ENCODE peak calls at places on chromosomes 4 and X, in seven cellular contexts. One of them, this sample, is unnamed.
A peak's percentile ranks its signal among the peaks of the same experiment; 100 is the strongest.

GRCh38 chr4:123986268-123986798 is 589.7 kb downstream of the SPRY1 start:
- DNase-seq in WERI-Rb-1: no peak
- DNase-seq in Peyer's patch: peak; percentile 59
- DNase-seq in tibial artery: peak; percentile 63
- DNase-seq in colonic mucosa: peak; percentile 25
- DNase-seq in IMR-90: peak; percentile 92
- DNase-seq in brain microvascular endothelial cell: peak; percentile 93
- DNase-seq in this sample: peak; percentile 76

GRCh38 chr4:87100093-87100634 is 120.3 kb downstream of the KLHL8 start:
- DNase-seq in WERI-Rb-1: no peak
- DNase-seq in Peyer's patch: no peak
- DNase-seq in tibial artery: no peak
- DNase-seq in colonic mucosa: peak; percentile 43
- DNase-seq in IMR-90: no peak
- DNase-seq in brain microvascular endothelial cell: no peak
- DNase-seq in this sample: no peak

GRCh38 chr4:8419222-8420041 is 21.1 kb downstream of the ACOX3 start:
- DNase-seq in WERI-Rb-1: no peak
- DNase-seq in Peyer's patch: no peak
- DNase-seq in tibial artery: no peak
- DNase-seq in colonic mucosa: no peak
- DNase-seq in IMR-90: peak; percentile 57
- DNase-seq in brain microvascular endothelial cell: no peak
- DNase-seq in this sample: peak; percentile 17

GRCh38 chrX:77014655-77015377 is 432.4 kb upstream of the FGF16 start:
- DNase-seq in WERI-Rb-1: no peak
- DNase-seq in Peyer's patch: no peak
- DNase-seq in tibial artery: no peak
- DNase-seq in colonic mucosa: no peak
- DNase-seq in IMR-90: no peak
- DNase-seq in brain microvascular endothelial cell: no peak
- DNase-seq in this sample: no peak

GRCh38 chr4:72629540-72629939 is 60.5 kb upstream of the ADAMTS3 start:
- DNase-seq in WERI-Rb-1: no peak
- DNase-seq in Peyer's patch: no peak
- DNase-seq in tibial artery: no peak
- DNase-seq in colonic mucosa: no peak
- DNase-seq in IMR-90: no peak
- DNase-seq in brain microvascular endothelial cell: no peak
- DNase-seq in this sample: no peak

GRCh38 chr4:10109995-10110670 is 6.5 kb downstream of the WDR1 start:
- DNase-seq in WERI-Rb-1: no peak
- DNase-seq in Peyer's patch: no peak
- DNase-seq in tibial artery: no peak
- DNase-seq in colonic mucosa: no peak
- DNase-seq in IMR-90: no peak
- DNase-seq in brain microvascular endothelial cell: no peak
- DNase-seq in this sample: no peak

GRCh38 chr4:38905657-38906398 is 38.2 kb downstream of the FAM114A1 start:
- DNase-seq in WERI-Rb-1: no peak
- DNase-seq in Peyer's patch: no peak
- DNase-seq in tibial artery: no peak
- DNase-seq in colonic mucosa: no peak
- DNase-seq in IMR-90: no peak
- DNase-seq in brain microvascular endothelial cell: no peak
- DNase-seq in this sample: no peak

GRCh38 chr4:57039345-57039744 is 60.6 kb downstream of the POLR2B start:
- DNase-seq in WERI-Rb-1: no peak
- DNase-seq in Peyer's patch: no peak
- DNase-seq in tibial artery: no peak
- DNase-seq in colonic mucosa: no peak
- DNase-seq in IMR-90: no peak
- DNase-seq in brain microvascular endothelial cell: no peak
- DNase-seq in this sample: no peak

GRCh38 chr4:109298279-109299010 is 4.0 kb downstream of the COL25A1 start:
- DNase-seq in WERI-Rb-1: peak; percentile 68
- DNase-seq in Peyer's patch: no peak
- DNase-seq in tibial artery: no peak
- DNase-seq in colonic mucosa: no peak
- DNase-seq in IMR-90: no peak
- DNase-seq in brain microvascular endothelial cell: peak; percentile 11
- DNase-seq in this sample: peak; percentile 37

GRCh38 chrX:54921427-54922021 is 900 bp downstream of the TRO start:
- DNase-seq in WERI-Rb-1: peak; percentile 64
- DNase-seq in Peyer's patch: peak; percentile 65
- DNase-seq in tibial artery: peak; percentile 48
- DNase-seq in colonic mucosa: peak; percentile 47
- DNase-seq in IMR-90: peak; percentile 72
- DNase-seq in brain microvascular endothelial cell: peak; percentile 50
- DNase-seq in this sample: peak; percentile 15

GRCh38 chr4:164193676-164194075 is 560.3 kb upstream of the SMIM31 start:
- DNase-seq in WERI-Rb-1: no peak
- DNase-seq in Peyer's patch: no peak
- DNase-seq in tibial artery: no peak
- DNase-seq in colonic mucosa: no peak
- DNase-seq in IMR-90: no peak
- DNase-seq in brain microvascular endothelial cell: no peak
- DNase-seq in this sample: no peak

GRCh38 chr4:161581262-161581661 is 582.5 kb downstream of the FSTL5 start:
- DNase-seq in WERI-Rb-1: no peak
- DNase-seq in Peyer's patch: no peak
- DNase-seq in tibial artery: no peak
- DNase-seq in colonic mucosa: no peak
- DNase-seq in IMR-90: no peak
- DNase-seq in brain microvascular endothelial cell: no peak
- DNase-seq in this sample: peak; percentile 23

GRCh38 chrX:141341341-141341740 is 99.0 kb upstream of the SPANXC start:
- DNase-seq in WERI-Rb-1: no peak
- DNase-seq in Peyer's patch: no peak
- DNase-seq in tibial artery: no peak
- DNase-seq in colonic mucosa: no peak
- DNase-seq in IMR-90: peak; percentile 83
- DNase-seq in brain microvascular endothelial cell: peak; percentile 29
- DNase-seq in this sample: peak; percentile 12

GRCh38 chr4:15649914-15650545 is 5.1 kb downstream of the FBXL5 start:
- DNase-seq in WERI-Rb-1: peak; percentile 64
- DNase-seq in Peyer's patch: peak; percentile 72
- DNase-seq in tibial artery: peak; percentile 43
- DNase-seq in colonic mucosa: peak; percentile 52
- DNase-seq in IMR-90: peak; percentile 63
- DNase-seq in brain microvascular endothelial cell: peak; percentile 52
- DNase-seq in this sample: peak; percentile 29

GRCh38 chr4:43471950-43472349 is 579.4 kb downstream of the GRXCR1 start:
- DNase-seq in WERI-Rb-1: no peak
- DNase-seq in Peyer's patch: no peak
- DNase-seq in tibial artery: no peak
- DNase-seq in colonic mucosa: no peak
- DNase-seq in IMR-90: no peak
- DNase-seq in brain microvascular endothelial cell: no peak
- DNase-seq in this sample: no peak

GRCh38 chr4:49032440-49033161 is 46.5 kb downstream of the CWH43 start:
- DNase-seq in WERI-Rb-1: peak; percentile 34
- DNase-seq in Peyer's patch: no peak
- DNase-seq in tibial artery: no peak
- DNase-seq in colonic mucosa: peak; percentile 21
- DNase-seq in IMR-90: peak; percentile 6
- DNase-seq in brain microvascular endothelial cell: peak; percentile 11
- DNase-seq in this sample: peak; percentile 7

GRCh38 chr4:5043579-5043978 is 7.7 kb upstream of the STK32B start:
- DNase-seq in WERI-Rb-1: no peak
- DNase-seq in Peyer's patch: no peak
- DNase-seq in tibial artery: no peak
- DNase-seq in colonic mucosa: no peak
- DNase-seq in IMR-90: no peak
- DNase-seq in brain microvascular endothelial cell: no peak
- DNase-seq in this sample: no peak

GRCh38 chr4:84673475-84674230 is 90.7 kb downstream of the CDS1 start:
- DNase-seq in WERI-Rb-1: no peak
- DNase-seq in Peyer's patch: no peak
- DNase-seq in tibial artery: no peak
- DNase-seq in colonic mucosa: no peak
- DNase-seq in IMR-90: peak; percentile 92
- DNase-seq in brain microvascular endothelial cell: peak; percentile 75
- DNase-seq in this sample: peak; percentile 91

GRCh38 chr4:18942874-18943273 is 921.3 kb upstream of the LCORL start:
- DNase-seq in WERI-Rb-1: no peak
- DNase-seq in Peyer's patch: no peak
- DNase-seq in tibial artery: no peak
- DNase-seq in colonic mucosa: no peak
- DNase-seq in IMR-90: no peak
- DNase-seq in brain microvascular endothelial cell: no peak
- DNase-seq in this sample: no peak

GRCh38 chrX:73267979-73268378 is 53.3 kb upstream of the NAP1L2 start:
- DNase-seq in WERI-Rb-1: no peak
- DNase-seq in Peyer's patch: no peak
- DNase-seq in tibial artery: no peak
- DNase-seq in colonic mucosa: no peak
- DNase-seq in IMR-90: no peak
- DNase-seq in brain microvascular endothelial cell: no peak
- DNase-seq in this sample: no peak

GRCh38 chr4:1028574-1029220 is 17.3 kb downstream of the FGFRL1 start:
- DNase-seq in WERI-Rb-1: no peak
- DNase-seq in Peyer's patch: no peak
- DNase-seq in tibial artery: no peak
- DNase-seq in colonic mucosa: no peak
- DNase-seq in IMR-90: no peak
- DNase-seq in brain microvascular endothelial cell: no peak
- DNase-seq in this sample: no peak
- H3K4me3 ChIP-seq in WERI-Rb-1: no peak overlapping the region
- H3K4me3 ChIP-seq in Peyer's patch: no peak overlapping the region
- H3K4me3 ChIP-seq in tibial artery: no peak overlapping the region
- H3K4me3 ChIP-seq in colonic mucosa: no peak overlapping the region
- H3K4me3 ChIP-seq in IMR-90: no peak overlapping the region
- H3K4me3 ChIP-seq in brain microvascular endothelial cell: no peak overlapping the region
- H3K4me3 ChIP-seq in this sample: no peak overlapping the region

DNA sequence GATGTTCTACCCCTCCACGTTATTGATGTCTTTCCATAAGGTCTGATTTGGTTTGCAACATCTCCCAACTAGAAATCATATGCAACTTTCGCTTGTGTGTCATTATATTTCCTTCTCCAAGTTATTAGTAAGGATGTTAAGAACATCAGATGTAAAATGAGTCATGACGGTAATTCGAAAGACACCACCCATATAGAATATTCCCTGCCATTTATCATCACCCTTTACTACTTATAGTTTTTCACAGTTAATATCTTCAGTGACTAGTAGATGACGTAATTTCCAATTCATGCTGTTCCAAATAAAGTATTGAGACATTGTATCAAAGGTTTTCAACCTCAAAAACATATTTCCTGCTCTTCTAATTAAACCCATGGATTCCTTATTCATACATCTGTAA is 146.7 kb upstream of the MAP3K15 start:
- DNase-seq in WERI-Rb-1: no peak
- DNase-seq in Peyer's patch: no peak
- DNase-seq in tibial artery: no peak
- DNase-seq in colonic mucosa: no peak
- DNase-seq in IMR-90: peak; percentile 50
- DNase-seq in brain microvascular endothelial cell: no peak
- DNase-seq in this sample: no peak
- TF ChIP-seq CTCF in WERI-Rb-1: no peak
- TF ChIP-seq CTCF in Peyer's patch: no peak
- TF ChIP-seq CTCF in tibial artery: no peak
- TF ChIP-seq CTCF in colonic mucosa: no peak
- TF ChIP-seq CTCF in IMR-90: no peak
- TF ChIP-seq CTCF in brain microvascular endothelial cell: no peak
- TF ChIP-seq CTCF in this sample: no peak

DNA sequence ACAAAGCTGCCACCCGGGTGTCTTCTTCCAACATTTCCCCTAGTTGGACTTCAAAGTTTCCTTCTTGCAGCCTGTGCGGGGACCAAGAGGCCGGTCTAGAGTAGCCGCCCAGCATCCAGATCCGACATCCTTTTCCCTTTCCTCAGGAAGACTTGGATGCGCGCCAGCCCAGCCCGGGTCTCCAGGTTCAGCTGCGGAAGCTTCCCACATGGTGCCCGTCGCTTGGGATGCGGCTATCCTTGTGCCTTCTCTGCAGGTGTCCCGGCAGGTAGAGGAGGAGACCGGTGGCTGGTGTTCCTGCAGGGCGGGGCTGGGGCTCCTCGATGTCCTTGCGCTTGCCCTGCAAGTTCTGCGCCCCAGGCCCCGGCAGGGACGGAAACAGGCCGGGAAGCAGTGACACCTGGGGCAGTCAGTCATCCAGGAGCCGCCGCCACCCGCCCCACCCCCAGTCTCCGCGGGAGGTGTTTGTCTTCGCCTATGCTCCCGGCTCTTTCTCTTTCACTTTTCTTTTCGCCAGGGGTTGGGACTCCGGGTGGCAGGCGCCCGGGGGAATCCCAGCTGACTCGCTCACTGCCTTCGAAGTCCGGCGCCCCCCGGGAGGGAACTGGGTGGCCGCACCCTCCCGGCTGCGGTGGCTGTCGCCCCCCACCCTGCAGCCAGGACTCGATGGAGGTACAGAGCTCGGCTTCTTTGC is at the start of gene IL15:
- DNase-seq in WERI-Rb-1: peak; percentile 44
- DNase-seq in Peyer's patch: peak; percentile 93
- DNase-seq in tibial artery: peak; percentile 42
- DNase-seq in colonic mucosa: peak; percentile 94
- DNase-seq in IMR-90: peak; percentile 58
- DNase-seq in brain microvascular endothelial cell: peak; percentile 51
- DNase-seq in this sample: peak; percentile 70
- H3K4me3 ChIP-seq in WERI-Rb-1: peak within 1 kb of the TSS; percentile 73
- H3K4me3 ChIP-seq in Peyer's patch: peak within 1 kb of the TSS; percentile 76
- H3K4me3 ChIP-seq in tibial artery: peak within 1 kb of the TSS; percentile 90
- H3K4me3 ChIP-seq in colonic mucosa: peak within 1 kb of the TSS; percentile 82
- H3K4me3 ChIP-seq in IMR-90: peak within 1 kb of the TSS; percentile 85
- H3K4me3 ChIP-seq in brain microvascular endothelial cell: peak within 1 kb of the TSS; percentile 80
- H3K4me3 ChIP-seq in this sample: peak within 1 kb of the TSS; percentile 85

DNA sequence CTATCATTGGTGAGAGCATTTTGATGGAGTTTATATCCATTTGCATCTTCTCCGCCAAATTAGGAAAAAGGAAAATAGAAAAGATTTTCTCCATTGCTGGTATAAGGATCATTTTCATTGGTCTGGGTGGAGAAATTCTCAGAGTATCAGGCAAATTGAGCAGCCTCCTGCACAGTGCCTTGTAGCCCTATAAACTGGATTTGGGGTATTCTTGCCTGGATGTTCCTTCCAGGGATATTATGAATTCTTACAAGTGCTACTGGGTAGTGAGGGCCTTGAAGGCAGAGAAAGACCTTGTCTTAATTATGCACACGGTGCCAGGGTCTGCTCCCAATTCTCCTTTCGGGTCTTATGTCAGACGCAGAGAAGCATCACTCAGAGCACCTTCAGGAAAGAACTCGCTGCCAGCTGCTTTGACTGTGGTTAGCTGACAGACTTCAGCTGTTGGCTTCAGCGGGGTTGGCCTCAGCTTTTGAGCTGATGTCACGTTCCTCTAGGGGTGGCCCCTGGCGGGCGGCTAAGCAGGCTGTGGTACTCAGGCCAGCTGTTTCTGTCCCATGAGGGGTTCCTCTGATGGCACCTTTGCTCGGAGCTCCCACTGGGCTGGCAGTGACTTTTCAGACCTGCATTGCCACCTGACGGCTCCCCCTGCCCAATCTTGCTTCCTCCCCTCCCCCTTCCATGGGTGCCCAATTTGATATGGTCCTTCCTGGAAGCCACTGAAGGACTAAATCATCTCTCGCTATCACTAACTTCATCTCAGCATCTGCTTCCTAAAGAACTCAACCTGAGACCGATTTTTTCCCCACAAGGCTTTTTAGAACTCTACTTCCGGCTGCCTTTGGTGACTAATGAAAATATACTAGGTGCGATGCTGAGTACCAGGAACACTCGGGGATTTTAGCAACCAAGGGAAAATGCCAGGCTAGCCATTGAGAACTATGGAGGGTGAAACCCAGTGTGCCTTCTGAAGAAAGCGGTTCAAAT is 519.5 kb downstream of the BCOR start:
- DNase-seq in WERI-Rb-1: no peak
- DNase-seq in Peyer's patch: peak; percentile 54
- DNase-seq in tibial artery: peak; percentile 20
- DNase-seq in colonic mucosa: peak; percentile 23
- DNase-seq in IMR-90: no peak
- DNase-seq in brain microvascular endothelial cell: no peak
- DNase-seq in this sample: no peak
- TF ChIP-seq CTCF in WERI-Rb-1: no peak
- TF ChIP-seq CTCF in Peyer's patch: no peak
- TF ChIP-seq CTCF in tibial artery: no peak
- TF ChIP-seq CTCF in colonic mucosa: no peak
- TF ChIP-seq CTCF in IMR-90: no peak
- TF ChIP-seq CTCF in brain microvascular endothelial cell: no peak
- TF ChIP-seq CTCF in this sample: no peak

This sample was measured in foreskin fibroblast.